ENCODE peak calls at places on chromosomes 4 and X, in eight cellular contexts. M is right atrium auricular region, F is heart right ventricle, Y is OCI-LY7, A is IMR-90, I is cardiac muscle cell, B is heart left ventricle, X is neural progenitor cell. N is an unnamed sample.

GRCh38 chrX:4710618-4711433 is 997.4 kb upstream of the PRKX start:
- DNase-seq in X (peak), F (no peak), Y (no peak), I (no peak), A (no peak), M (no peak), B (no peak), N (no peak)

GRCh38 chrX:45344597-45344996 is 143.9 kb upstream of the DIPK2B start:
- DNase-seq in F (no peak), B (no peak), I (peak), Y (no peak), M (no peak), X (no peak), A (peak), N (peak)

GRCh38 chr4:168398589-168398988 is 80.0 kb upstream of the DDX60 start:
- DNase-seq in X (no peak), Y (peak), A (no peak), F (no peak), I (no peak), M (no peak), B (no peak), N (no peak)

GRCh38 chrX:47648376-47648775 is 2.0 kb downstream of the ELK1 start:
- DNase-seq in Y (no peak), A (peak), F (no peak), I (peak), M (no peak), X (no peak), B (no peak), N (no peak)

GRCh38 chrX:55754861-55755294 is 37.3 kb downstream of the RRAGB start:
- DNase-seq in M (no peak), X (no peak), I (no peak), B (no peak), Y (no peak), A (no peak), F (no peak), N (no peak)

GRCh38 chr4:16019666-16020065 is 56.7 kb upstream of the FGFBP2 start:
- DNase-seq in I (no peak), F (no peak), B (no peak), M (no peak), A (no peak), X (no peak), Y (no peak), N (no peak)

GRCh38 chr4:159719531-159719930 is 616.7 kb downstream of the RAPGEF2 start:
- DNase-seq in A (no peak), F (no peak), Y (no peak), X (no peak), M (no peak), B (no peak), I (no peak), N (no peak)

GRCh38 chr4:129111919-129112318 is 16.0 kb downstream of the C4orf33 start:
- DNase-seq in Y (no peak), A (no peak), I (no peak), F (no peak), B (no peak), M (no peak), X (no peak), N (no peak)

GRCh38 chr4:48526403-48526802 is 36.4 kb downstream of the ZAR1 start:
- DNase-seq in A (no peak), Y (no peak), I (no peak), M (no peak), X (no peak), F (no peak), B (no peak), N (no peak)

GRCh38 chr4:6986781-6987565 is 56.2 kb upstream of the TADA2B start:
- DNase-seq in B (peak), M (peak), Y (peak), X (peak), F (peak), I (peak), A (peak), N (peak)

GRCh38 chrX:107374831-107375230 is 74.6 kb upstream of the FRMPD3 start:
- DNase-seq in B (no peak), Y (no peak), M (no peak), F (no peak), X (no peak), I (no peak), A (no peak), N (no peak)

GRCh38 chr4:153257151-153257620 is 52.9 kb downstream of the TRIM2 start:
- DNase-seq in Y (no peak), M (no peak), F (no peak), X (peak), I (peak), B (no peak), A (peak), N (peak)

GRCh38 chr4:104490770-104491395 is 3.8 kb downstream of the CXXC4 start:
- DNase-seq in X (peak), B (peak), A (peak), M (peak), F (peak), I (peak), Y (peak), N (peak)

GRCh38 chr4:142475663-142476062 is 370.4 kb downstream of the INPP4B start:
- DNase-seq in Y (no peak), F (no peak), B (no peak), M (no peak), A (peak), X (no peak), I (peak), N (no peak)

GRCh38 chrX:137562096-137562495 is 3.8 kb upstream of the ZIC3 start:
- DNase-seq in X (no peak), Y (no peak), F (no peak), B (no peak), A (no peak), M (no peak), I (no peak), N (no peak)

GRCh38 chrX:133921764-133922389 is 63.5 kb downstream of the GPC3 start:
- DNase-seq in M (no peak), A (peak), Y (peak), I (peak), B (peak), X (peak), F (peak), N (no peak)

GRCh38 chr4:148649669-148650331 is 207.6 kb upstream of the NR3C2 start:
- DNase-seq in M (no peak), X (no peak), F (no peak), B (no peak), A (peak), I (peak), Y (no peak), N (no peak)

GRCh38 chr4:172514011-172514410 is 654.6 kb upstream of the GALNT7 start:
- DNase-seq in I (no peak), Y (no peak), M (no peak), B (no peak), F (no peak), X (no peak), A (no peak), N (no peak)

GRCh38 chr4:53805291-53805690 is 214.0 kb upstream of the LNX1 start:
- DNase-seq in Y (no peak), I (no peak), M (no peak), B (no peak), A (no peak), F (no peak), X (no peak), N (no peak)

GRCh38 chr4:88219099-88219498 is 60.7 kb upstream of the ABCG2 start:
- DNase-seq in I (peak), M (no peak), F (peak), A (peak), B (no peak), Y (peak), X (peak), N (peak)

GRCh38 chr4:7987148-7987989 is 47.7 kb upstream of the AFAP1 start:
- DNase-seq in M (peak), I (peak), F (peak), A (peak), Y (peak), B (peak), X (peak), N (peak)

GRCh38 chr4:183823394-183823793 is 81.7 kb upstream of the STOX2 start:
- DNase-seq in M (peak), F (no peak), A (peak), X (peak), I (peak), B (peak), Y (no peak), N (no peak)

GRCh38 chr4:58962424-58962823 is 1852.2 kb upstream of the IGFBP7 start:
- DNase-seq in Y (no peak), B (no peak), F (no peak), A (no peak), M (no peak), X (no peak), I (no peak), N (no peak)

GRCh38 chr4:141340458-141340857 is 119.8 kb downstream of the ZNF330 start:
- DNase-seq in Y (no peak), A (no peak), X (no peak), I (no peak), F (no peak), B (no peak), M (no peak), N (no peak)

GRCh38 chr4:21946858-21947257 is 1.7 kb downstream of the KCNIP4 start:
- DNase-seq in B (no peak), I (no peak), M (no peak), F (no peak), X (no peak), A (no peak), Y (no peak), N (no peak)

GRCh38 chr4:145132521-145133098 is 34.5 kb downstream of the ABCE1 start:
- DNase-seq in Y (peak), B (no peak), F (peak), I (peak), M (no peak), X (no peak), A (peak), N (peak)

GRCh38 chrX:8091526-8091925 is 79.5 kb downstream of the VCX2 start:
- DNase-seq in I (no peak), M (no peak), A (no peak), B (no peak), X (no peak), Y (no peak), F (no peak), N (no peak)

GRCh38 chrX:66030505-66031317 is 9.2 kb downstream of the VSIG4 start:
- DNase-seq in M (no peak), A (peak), I (peak), B (no peak), Y (peak), X (peak), F (no peak), N (peak)

GRCh38 chrX:1221296-1221845 is 8.9 kb upstream of the CRLF2 start:
- DNase-seq in B (no peak), M (no peak), I (no peak), Y (no peak), A (no peak), F (no peak), X (no peak), N (no peak)

GRCh38 chrX:15755091-15755490 is 17.0 kb downstream of the CA5B start:
- DNase-seq in B (no peak), X (no peak), M (no peak), Y (no peak), A (no peak), I (no peak), F (no peak), N (no peak)

GRCh38 chr4:138912714-138913340 is 102.8 kb upstream of the NOCT start:
- DNase-seq in I (no peak), M (no peak), Y (no peak), A (no peak), B (no peak), F (no peak), X (no peak), N (no peak)

GRCh38 chrX:135437867-135438733 is 16.4 kb downstream of the SMIM10L2A start:
- DNase-seq in I (no peak), M (no peak), Y (no peak), B (no peak), A (no peak), X (no peak), F (no peak), N (no peak)

GRCh38 chrX:142576615-142577014 is 371.5 kb upstream of the MAGEC2 start:
- DNase-seq in X (no peak), Y (no peak), A (no peak), F (no peak), M (no peak), I (no peak), B (no peak), N (no peak)
- H3K4me3 ChIP-seq in X (no peak), Y (no peak), A (no peak), F (no peak), M (no peak), I (no peak), B (no peak), N (no peak)

DNA sequence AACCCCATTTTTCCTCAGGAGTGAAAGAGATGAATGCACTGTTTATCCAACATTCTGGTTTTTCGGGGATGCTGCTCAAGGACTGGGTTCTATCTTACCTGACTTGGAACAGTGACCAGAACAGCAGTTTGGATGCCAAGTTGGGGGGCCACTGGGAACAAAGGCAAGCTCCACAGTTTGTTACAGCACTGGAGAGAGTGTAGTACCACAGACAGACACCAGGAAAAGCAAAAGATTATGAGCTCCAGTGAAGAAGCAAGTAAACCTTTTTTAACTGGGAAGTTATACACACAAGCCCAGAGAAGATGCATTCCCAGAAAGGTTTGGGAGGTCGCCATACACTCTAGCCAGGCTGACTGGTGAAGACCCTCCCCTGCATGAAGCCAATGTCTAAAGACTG is 13.6 kb downstream of the C4orf36 start:
- DNase-seq in I (no peak), A (no peak), B (no peak), F (no peak), X (no peak), M (no peak), Y (no peak), N (no peak)
- TF ChIP-seq CTCF in I (no peak), A (no peak), B (no peak), F (no peak), X (no peak), M (peak), Y (no peak), N (no peak)

DNA sequence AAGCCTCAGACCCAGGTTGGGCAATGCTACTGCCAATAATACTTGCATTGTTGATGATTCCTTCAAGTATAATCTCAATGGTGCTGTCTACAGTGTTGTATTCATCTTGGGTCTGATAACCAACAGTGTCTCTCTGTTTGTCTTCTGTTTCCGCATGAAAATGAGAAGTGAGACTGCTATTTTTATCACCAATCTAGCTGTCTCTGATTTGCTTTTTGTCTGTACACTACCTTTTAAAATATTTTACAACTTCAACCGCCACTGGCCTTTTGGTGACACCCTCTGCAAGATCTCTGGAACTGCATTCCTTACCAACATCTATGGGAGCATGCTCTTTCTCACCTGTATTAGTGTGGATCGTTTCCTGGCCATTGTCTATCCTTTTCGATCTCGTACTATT is 7.4 kb downstream of the LPAR4 start:
- DNase-seq in Y (peak), X (no peak), F (no peak), I (no peak), M (no peak), A (no peak), B (no peak), N (no peak)
- H3K4me3 ChIP-seq in Y (peak), X (no peak), F (no peak), I (no peak), M (no peak), A (no peak), B (no peak), N (no peak)

GRCh38 chr4:3009422-3009821 is 46.1 kb downstream of the GRK4 start:
- DNase-seq in X (peak), I (peak), M (no peak), Y (peak), F (no peak), B (no peak), A (no peak), N (peak)
- TF ChIP-seq CTCF in X (peak), I (no peak), M (no peak), Y (peak), F (no peak), B (no peak), A (peak), N (peak)

GRCh38 chr4:109730294-109731051 is 603 bp upstream of the PLA2G12A start:
- DNase-seq in M (peak), A (peak), I (peak), F (no peak), Y (no peak), X (peak), B (peak), N (peak)

GRCh38 chr4:109729563-109730293 is at the start of gene PLA2G12A:
- DNase-seq in I (peak), A (peak), B (peak), Y (peak), F (peak), M (peak), X (peak), N (peak)

GRCh38 chr4:109723110-109723509 is 6.8 kb downstream of the PLA2G12A start:
- DNase-seq in Y (peak), B (no peak), M (no peak), F (no peak), I (no peak), A (no peak), X (no peak), N (no peak)

GRCh38 chr4:109729155-109729562 is 711 bp downstream of the PLA2G12A start:
- DNase-seq in Y (peak), X (peak), B (no peak), I (peak), A (peak), M (no peak), F (no peak), N (peak)

GRCh38 chr4:109728385-109728784 is 1.5 kb downstream of the PLA2G12A start:
- DNase-seq in Y (no peak), B (no peak), I (no peak), X (no peak), A (no peak), F (no peak), M (no peak), N (no peak)
- H3K4me3 ChIP-seq in Y (peak), B (peak), I (peak), X (peak), A (peak), F (peak), M (peak), N (peak)

GRCh38 chr4:4726051-4726450 is 133.4 kb upstream of the MSX1 start:
- DNase-seq in I (no peak), Y (peak), A (no peak), F (no peak), B (no peak), X (no peak), M (no peak), N (no peak)
- TF ChIP-seq CTCF in I (peak), Y (peak), A (no peak), F (no peak), B (no peak), X (peak), M (no peak), N (no peak)

GRCh38 chr4:185835336-185835735 is 23.3 kb upstream of the SORBS2 start:
- DNase-seq in B (no peak), F (no peak), A (no peak), I (no peak), Y (no peak), M (no peak), X (no peak), N (no peak)

GRCh38 chr4:185838104-185838452 is 26.1 kb upstream of the SORBS2 start:
- DNase-seq in A (no peak), I (no peak), B (no peak), Y (peak), M (no peak), F (no peak), X (no peak), N (no peak)

GRCh38 chr4:185837415-185838103 is 25.6 kb upstream of the SORBS2 start:
- DNase-seq in X (no peak), I (no peak), Y (no peak), M (no peak), F (no peak), B (no peak), A (peak), N (no peak)

GRCh38 chr4:185835814-185836213 is 23.8 kb upstream of the SORBS2 start:
- DNase-seq in M (no peak), X (no peak), A (no peak), Y (no peak), I (no peak), B (no peak), F (no peak), N (no peak)

GRCh38 chr4:185836268-185837084 is 24.5 kb upstream of the SORBS2 start:
- DNase-seq in B (no peak), Y (no peak), M (no peak), X (peak), F (no peak), A (no peak), I (no peak), N (no peak)
- H3K4me3 ChIP-seq in B (no peak), Y (no peak), M (no peak), X (no peak), F (no peak), A (no peak), I (no peak), N (no peak)

GRCh38 chr4:166981847-166982246 is 252.4 kb downstream of the SPOCK3 start:
- DNase-seq in A (no peak), F (no peak), M (no peak), Y (no peak), B (no peak), X (no peak), I (no peak), N (no peak)
- TF ChIP-seq CTCF in A (no peak), F (no peak), M (no peak), Y (no peak), B (no peak), X (no peak), I (no peak), N (no peak)

DNA sequence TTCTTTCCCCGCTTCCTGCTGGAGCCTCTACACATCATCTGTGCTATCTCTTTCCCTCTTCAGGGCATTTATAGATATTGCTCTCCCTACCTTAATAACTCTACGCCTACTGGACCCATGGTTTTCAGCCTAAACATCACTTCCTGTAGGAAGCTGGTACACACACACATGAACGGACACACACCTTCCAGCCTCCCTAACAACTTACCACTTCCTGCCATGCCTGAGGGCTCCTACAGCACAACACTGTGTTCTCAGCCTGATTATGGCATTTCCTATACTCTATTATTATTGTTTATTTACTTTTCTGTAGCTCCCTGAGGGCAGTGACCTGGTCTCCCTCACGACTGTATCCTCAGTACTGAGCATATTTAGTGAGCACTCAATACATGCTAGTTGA is 163.6 kb upstream of the MAP3K15 start:
- DNase-seq in B (no peak), M (no peak), F (no peak), A (no peak), Y (peak), X (no peak), I (no peak), N (no peak)
- H3K4me3 ChIP-seq in B (no peak), M (no peak), F (no peak), A (no peak), Y (no peak), X (no peak), I (no peak), N (no peak)